ENCODE peak calls at places on chromosome 20, in five cellular contexts. One of them, this sample, is unnamed.

GRCh38 chr20:3731944-3732326 is 550 bp upstream of the HSPA12B start:
- DNase-seq in GM06990: no peak
- DNase-seq in fibroblast of lung: no peak
- DNase-seq in mammary epithelial cell: no peak
- DNase-seq in sigmoid colon: peak
- DNase-seq in this sample: no peak

GRCh38 chr20:39961667-39962066 is 727.4 kb downstream of the MAFB start:
- DNase-seq in GM06990: no peak
- DNase-seq in fibroblast of lung: no peak
- DNase-seq in mammary epithelial cell: no peak
- DNase-seq in sigmoid colon: no peak
- DNase-seq in this sample: no peak

GRCh38 chr20:40980106-40980827 is 48.4 kb upstream of the TOP1 start:
- DNase-seq in GM06990: no peak
- DNase-seq in fibroblast of lung: no peak
- DNase-seq in mammary epithelial cell: no peak
- DNase-seq in sigmoid colon: peak
- DNase-seq in this sample: peak

GRCh38 chr20:44143896-44144295 is 43.1 kb downstream of the JPH2 start:
- DNase-seq in GM06990: no peak
- DNase-seq in fibroblast of lung: no peak
- DNase-seq in mammary epithelial cell: no peak
- DNase-seq in sigmoid colon: peak
- DNase-seq in this sample: no peak

GRCh38 chr20:25346349-25346748 is 44.3 kb downstream of the ABHD12 start:
- DNase-seq in GM06990: no peak
- DNase-seq in fibroblast of lung: no peak
- DNase-seq in mammary epithelial cell: no peak
- DNase-seq in sigmoid colon: no peak
- DNase-seq in this sample: no peak

GRCh38 chr20:38724603-38725457 is 544 bp downstream of the SLC32A1 start:
- DNase-seq in GM06990: peak
- DNase-seq in fibroblast of lung: no peak
- DNase-seq in mammary epithelial cell: no peak
- DNase-seq in sigmoid colon: no peak
- DNase-seq in this sample: no peak

GRCh38 chr20:50304883-50305635 is 114.4 kb downstream of the CEBPB start:
- DNase-seq in GM06990: no peak
- DNase-seq in fibroblast of lung: peak
- DNase-seq in mammary epithelial cell: peak
- DNase-seq in sigmoid colon: peak
- DNase-seq in this sample: no peak

GRCh38 chr20:1206749-1207148 is 3.5 kb downstream of the C20orf202 start:
- DNase-seq in GM06990: no peak
- DNase-seq in fibroblast of lung: no peak
- DNase-seq in mammary epithelial cell: no peak
- DNase-seq in sigmoid colon: no peak
- DNase-seq in this sample: peak

GRCh38 chr20:47175501-47175900 is 181.0 kb downstream of the ZMYND8 start:
- DNase-seq in GM06990: no peak
- DNase-seq in fibroblast of lung: no peak
- DNase-seq in mammary epithelial cell: no peak
- DNase-seq in sigmoid colon: no peak
- DNase-seq in this sample: no peak

GRCh38 chr20:34043025-34043424 is 49.3 kb downstream of the RALY start:
- DNase-seq in GM06990: no peak
- DNase-seq in fibroblast of lung: no peak
- DNase-seq in mammary epithelial cell: no peak
- DNase-seq in sigmoid colon: no peak
- DNase-seq in this sample: no peak

GRCh38 chr20:5871720-5872410 is 78.5 kb downstream of the TRMT6 start:
- DNase-seq in GM06990: no peak
- DNase-seq in fibroblast of lung: no peak
- DNase-seq in mammary epithelial cell: no peak
- DNase-seq in sigmoid colon: no peak
- DNase-seq in this sample: no peak

GRCh38 chr20:50567860-50568548 is 57.8 kb downstream of the PTPN1 start:
- DNase-seq in GM06990: no peak
- DNase-seq in fibroblast of lung: no peak
- DNase-seq in mammary epithelial cell: no peak
- DNase-seq in sigmoid colon: no peak
- DNase-seq in this sample: peak

GRCh38 chr20:3239867-3240775 is 1.1 kb upstream of the SLC4A11 start:
- DNase-seq in GM06990: no peak
- DNase-seq in fibroblast of lung: peak
- DNase-seq in mammary epithelial cell: peak
- DNase-seq in sigmoid colon: no peak
- DNase-seq in this sample: no peak

GRCh38 chr20:18316166-18316565 is 27.8 kb downstream of the ZNF133 start:
- DNase-seq in GM06990: no peak
- DNase-seq in fibroblast of lung: no peak
- DNase-seq in mammary epithelial cell: no peak
- DNase-seq in sigmoid colon: no peak
- DNase-seq in this sample: no peak
- TF ChIP-seq CTCF in GM06990: no peak
- TF ChIP-seq CTCF in fibroblast of lung: no peak
- TF ChIP-seq CTCF in mammary epithelial cell: no peak
- TF ChIP-seq CTCF in sigmoid colon: no peak
- TF ChIP-seq CTCF in this sample: no peak

GRCh38 chr20:63892402-63892801 is 2.5 kb upstream of the DNAJC5 start:
- DNase-seq in GM06990: no peak
- DNase-seq in fibroblast of lung: no peak
- DNase-seq in mammary epithelial cell: no peak
- DNase-seq in sigmoid colon: no peak
- DNase-seq in this sample: no peak
- TF ChIP-seq CTCF in GM06990: no peak
- TF ChIP-seq CTCF in fibroblast of lung: no peak
- TF ChIP-seq CTCF in mammary epithelial cell: no peak
- TF ChIP-seq CTCF in sigmoid colon: no peak
- TF ChIP-seq CTCF in this sample: no peak

DNA sequence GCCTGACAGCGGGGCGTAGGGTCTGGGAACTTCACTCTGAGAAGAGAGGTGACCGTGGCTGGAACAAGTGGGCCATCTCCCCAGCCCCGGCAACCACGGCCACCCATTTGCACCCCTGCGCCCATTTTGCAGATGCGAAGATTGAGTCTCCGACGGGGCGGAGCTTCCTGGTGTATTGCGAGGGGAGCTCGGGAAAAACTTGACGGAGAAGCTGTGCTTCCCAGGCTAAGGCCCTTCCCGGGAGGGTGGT is 653 bp downstream of the ZNF335 start:
- DNase-seq in GM06990: no peak
- DNase-seq in fibroblast of lung: no peak
- DNase-seq in mammary epithelial cell: no peak
- DNase-seq in sigmoid colon: no peak
- DNase-seq in this sample: no peak
- TF ChIP-seq CTCF in GM06990: no peak
- TF ChIP-seq CTCF in fibroblast of lung: no peak
- TF ChIP-seq CTCF in mammary epithelial cell: no peak
- TF ChIP-seq CTCF in sigmoid colon: no peak
- TF ChIP-seq CTCF in this sample: no peak

GRCh38 chr20:31706607-31707257 is 15.9 kb downstream of the BCL2L1 start:
- DNase-seq in GM06990: no peak
- DNase-seq in fibroblast of lung: no peak
- DNase-seq in mammary epithelial cell: no peak
- DNase-seq in sigmoid colon: no peak
- DNase-seq in this sample: no peak
- TF ChIP-seq CTCF in GM06990: no peak
- TF ChIP-seq CTCF in fibroblast of lung: no peak
- TF ChIP-seq CTCF in mammary epithelial cell: no peak
- TF ChIP-seq CTCF in sigmoid colon: no peak
- TF ChIP-seq CTCF in this sample: no peak

This sample was measured in osteocyte.